ENCODE peak calls at places on chromosomes 2 and 18, in four cellular contexts. One of them, this sample, is unnamed.

GRCh38 chr18:65762556-65762955 is 11.7 kb downstream of the CDH7 start:
- DNase-seq in OCI-LY7: no peak
- DNase-seq in fibroblast of the aortic adventitia: no peak
- DNase-seq in heart right ventricle: no peak
- DNase-seq in this sample: peak

GRCh38 chr2:240149943-240150784 is 9.7 kb upstream of the OTOS start:
- DNase-seq in OCI-LY7: peak
- DNase-seq in fibroblast of the aortic adventitia: peak
- DNase-seq in heart right ventricle: no peak
- DNase-seq in this sample: no peak

GRCh38 chr18:62436636-62437519 is 85.9 kb upstream of the ZCCHC2 start:
- DNase-seq in OCI-LY7: no peak
- DNase-seq in fibroblast of the aortic adventitia: peak
- DNase-seq in heart right ventricle: peak
- DNase-seq in this sample: no peak

GRCh38 chr2:158969162-158969716 is 799 bp downstream of the TANC1 start:
- DNase-seq in OCI-LY7: no peak
- DNase-seq in fibroblast of the aortic adventitia: no peak
- DNase-seq in heart right ventricle: no peak
- DNase-seq in this sample: no peak

GRCh38 chr2:128493880-128494279 is 175.2 kb upstream of the HS6ST1 start:
- DNase-seq in OCI-LY7: no peak
- DNase-seq in fibroblast of the aortic adventitia: no peak
- DNase-seq in heart right ventricle: no peak
- DNase-seq in this sample: no peak

GRCh38 chr2:241157841-241158545 is 7.7 kb downstream of the PPP1R7 start:
- DNase-seq in OCI-LY7: no peak
- DNase-seq in fibroblast of the aortic adventitia: peak
- DNase-seq in heart right ventricle: no peak
- DNase-seq in this sample: no peak

GRCh38 chr2:121335294-121336290 is 50.6 kb upstream of the TFCP2L1 start:
- DNase-seq in OCI-LY7: peak
- DNase-seq in fibroblast of the aortic adventitia: no peak
- DNase-seq in heart right ventricle: no peak
- DNase-seq in this sample: no peak

GRCh38 chr2:139850254-139850890 is 1070.2 kb upstream of the NXPH2 start:
- DNase-seq in OCI-LY7: no peak
- DNase-seq in fibroblast of the aortic adventitia: no peak
- DNase-seq in heart right ventricle: no peak
- DNase-seq in this sample: no peak

GRCh38 chr2:167335627-167336026 is 447.3 kb downstream of the XIRP2 start:
- DNase-seq in OCI-LY7: no peak
- DNase-seq in fibroblast of the aortic adventitia: no peak
- DNase-seq in heart right ventricle: no peak
- DNase-seq in this sample: no peak

GRCh38 chr2:46335404-46335965 is 38.3 kb downstream of the EPAS1 start:
- DNase-seq in OCI-LY7: no peak
- DNase-seq in fibroblast of the aortic adventitia: peak
- DNase-seq in heart right ventricle: no peak
- DNase-seq in this sample: no peak

GRCh38 chr2:177641321-177641720 is 248.7 kb downstream of the AGPS start:
- DNase-seq in OCI-LY7: no peak
- DNase-seq in fibroblast of the aortic adventitia: no peak
- DNase-seq in heart right ventricle: no peak
- DNase-seq in this sample: no peak

GRCh38 chr2:40243581-40243980 is 208.3 kb downstream of the SLC8A1 start:
- DNase-seq in OCI-LY7: no peak
- DNase-seq in fibroblast of the aortic adventitia: peak
- DNase-seq in heart right ventricle: no peak
- DNase-seq in this sample: no peak

GRCh38 chr2:181258761-181259160 is 198.4 kb upstream of the ITGA4 start:
- DNase-seq in OCI-LY7: no peak
- DNase-seq in fibroblast of the aortic adventitia: peak
- DNase-seq in heart right ventricle: no peak
- DNase-seq in this sample: no peak

GRCh38 chr2:231951452-231951851 is 10.1 kb upstream of the DIS3L2 start:
- DNase-seq in OCI-LY7: no peak
- DNase-seq in fibroblast of the aortic adventitia: no peak
- DNase-seq in heart right ventricle: no peak
- DNase-seq in this sample: no peak

GRCh38 chr2:46922049-46922448 is 6.4 kb upstream of the MCFD2 start:
- DNase-seq in OCI-LY7: no peak
- DNase-seq in fibroblast of the aortic adventitia: no peak
- DNase-seq in heart right ventricle: no peak
- DNase-seq in this sample: no peak

GRCh38 chr2:636649-637405 is 40.4 kb downstream of the TMEM18 start:
- DNase-seq in OCI-LY7: peak
- DNase-seq in fibroblast of the aortic adventitia: peak
- DNase-seq in heart right ventricle: peak
- DNase-seq in this sample: peak

GRCh38 chr18:34694611-34695165 is 15.4 kb upstream of the DTNA start:
- DNase-seq in OCI-LY7: no peak
- DNase-seq in fibroblast of the aortic adventitia: peak
- DNase-seq in heart right ventricle: no peak
- DNase-seq in this sample: no peak

GRCh38 chr2:172734711-172735645 is 667 bp upstream of the RAPGEF4 start:
- DNase-seq in OCI-LY7: no peak
- DNase-seq in fibroblast of the aortic adventitia: no peak
- DNase-seq in heart right ventricle: no peak
- DNase-seq in this sample: no peak
- H3K4me3 ChIP-seq in OCI-LY7: no peak
- H3K4me3 ChIP-seq in fibroblast of the aortic adventitia: no peak
- H3K4me3 ChIP-seq in heart right ventricle: no peak
- H3K4me3 ChIP-seq in this sample: peak

GRCh38 chr2:186780701-186781316 is 68.2 kb downstream of the ZSWIM2 start:
- DNase-seq in OCI-LY7: no peak
- DNase-seq in fibroblast of the aortic adventitia: peak
- DNase-seq in heart right ventricle: no peak
- DNase-seq in this sample: peak
- TF ChIP-seq CTCF in OCI-LY7: peak
- TF ChIP-seq CTCF in fibroblast of the aortic adventitia: peak
- TF ChIP-seq CTCF in heart right ventricle: no peak
- TF ChIP-seq CTCF in this sample: peak

GRCh38 chr2:74001781-74002514 is 17.2 kb downstream of the TET3 start:
- DNase-seq in OCI-LY7: peak
- DNase-seq in fibroblast of the aortic adventitia: no peak
- DNase-seq in heart right ventricle: no peak
- DNase-seq in this sample: no peak
- H3K4me3 ChIP-seq in OCI-LY7: peak
- H3K4me3 ChIP-seq in fibroblast of the aortic adventitia: peak
- H3K4me3 ChIP-seq in heart right ventricle: no peak
- H3K4me3 ChIP-seq in this sample: no peak

DNA sequence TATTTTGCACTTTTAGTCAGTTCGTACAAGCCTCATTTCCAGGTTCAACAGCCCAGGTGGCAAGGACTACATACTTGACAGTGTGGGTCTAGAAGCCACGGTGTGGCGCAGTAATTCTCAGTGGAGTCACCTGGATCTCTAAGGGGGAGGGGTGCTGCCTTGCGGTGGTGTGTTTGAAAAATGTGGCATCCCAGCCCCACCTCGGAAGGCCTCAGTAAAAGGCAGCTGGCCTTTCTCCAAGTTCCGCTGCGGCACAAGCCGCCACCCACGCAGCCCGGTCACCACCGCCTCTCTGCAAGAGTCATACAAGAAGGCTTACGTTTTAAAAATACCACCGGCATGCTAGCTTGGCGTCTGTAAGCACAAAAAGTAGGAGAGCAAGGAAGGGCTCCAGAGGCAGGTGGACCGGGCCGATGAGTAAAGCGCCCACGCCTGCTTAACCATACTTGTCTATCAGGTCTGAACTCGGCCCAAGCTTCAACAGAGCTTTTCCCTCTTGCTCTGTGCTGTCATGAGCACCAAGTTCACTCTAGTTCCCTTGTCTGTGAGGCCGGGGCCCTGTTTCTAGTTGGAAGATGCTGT is 49.5 kb downstream of the SPRED2 start:
- DNase-seq in OCI-LY7: peak
- DNase-seq in fibroblast of the aortic adventitia: peak
- DNase-seq in heart right ventricle: peak
- DNase-seq in this sample: no peak
- TF ChIP-seq CTCF in OCI-LY7: peak
- TF ChIP-seq CTCF in fibroblast of the aortic adventitia: no peak
- TF ChIP-seq CTCF in heart right ventricle: no peak
- TF ChIP-seq CTCF in this sample: peak

GRCh38 chr2:174331731-174332606 is 2.8 kb upstream of the SP9 start:
- DNase-seq in OCI-LY7: no peak
- DNase-seq in fibroblast of the aortic adventitia: no peak
- DNase-seq in heart right ventricle: no peak
- DNase-seq in this sample: no peak

GRCh38 chr2:174334278-174334715 is 457 bp upstream of the SP9 start:
- DNase-seq in OCI-LY7: no peak
- DNase-seq in fibroblast of the aortic adventitia: no peak
- DNase-seq in heart right ventricle: no peak
- DNase-seq in this sample: no peak

GRCh38 chr2:174333502-174334277 is 1.1 kb upstream of the SP9 start:
- DNase-seq in OCI-LY7: no peak
- DNase-seq in fibroblast of the aortic adventitia: no peak
- DNase-seq in heart right ventricle: no peak
- DNase-seq in this sample: no peak

GRCh38 chr2:174332607-174333001 is 2.1 kb upstream of the SP9 start:
- DNase-seq in OCI-LY7: no peak
- DNase-seq in fibroblast of the aortic adventitia: no peak
- DNase-seq in heart right ventricle: no peak
- DNase-seq in this sample: no peak

DNA sequence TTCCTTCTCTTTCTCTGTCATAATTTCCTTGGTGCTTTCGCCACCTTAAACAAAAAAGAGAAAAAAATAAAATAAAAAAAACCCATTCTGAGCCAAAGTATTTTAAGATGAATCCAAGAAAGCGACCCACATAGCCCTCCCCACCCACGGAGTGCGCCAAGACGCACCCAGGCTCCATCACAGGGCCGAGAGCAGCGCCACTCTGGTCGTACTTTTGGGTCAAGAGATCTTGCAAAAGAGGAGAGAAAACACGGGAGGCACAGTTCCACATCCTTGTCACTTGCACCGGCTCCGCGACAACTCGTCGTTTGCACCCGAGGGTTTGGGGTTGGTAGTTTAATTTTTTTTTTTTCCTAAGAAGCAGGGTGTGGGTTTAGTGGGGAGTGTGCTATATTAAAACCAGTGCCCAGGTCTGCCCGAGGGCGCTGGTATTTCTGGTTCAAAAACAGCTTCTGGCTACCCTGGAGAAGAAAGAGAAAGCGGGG is 1.7 kb upstream of the SP9 start:
- DNase-seq in OCI-LY7: no peak
- DNase-seq in fibroblast of the aortic adventitia: no peak
- DNase-seq in heart right ventricle: no peak
- DNase-seq in this sample: no peak
- H3K4me3 ChIP-seq in OCI-LY7: no peak
- H3K4me3 ChIP-seq in fibroblast of the aortic adventitia: no peak
- H3K4me3 ChIP-seq in heart right ventricle: no peak
- H3K4me3 ChIP-seq in this sample: no peak

DNA sequence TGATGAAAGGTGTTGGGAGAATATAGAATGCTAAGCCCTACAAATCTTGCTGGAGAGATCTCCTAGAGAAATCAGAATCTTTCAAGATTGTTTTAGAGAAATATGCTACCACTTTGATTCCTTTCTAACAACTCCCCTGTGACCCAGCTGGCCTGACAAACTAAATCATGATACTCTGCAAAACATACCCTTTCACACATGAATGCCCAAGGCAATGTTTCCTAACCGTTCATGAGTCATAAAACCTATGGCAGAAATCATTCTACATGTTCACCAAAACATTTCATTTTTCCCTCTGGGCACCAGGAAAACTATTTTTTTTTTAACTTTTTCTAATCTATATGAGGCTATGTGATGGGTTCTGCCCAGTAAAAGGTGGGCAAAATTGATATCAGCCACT is 77.8 kb upstream of the SETBP1 start:
- DNase-seq in OCI-LY7: no peak
- DNase-seq in fibroblast of the aortic adventitia: no peak
- DNase-seq in heart right ventricle: no peak
- DNase-seq in this sample: no peak
- TF ChIP-seq CTCF in OCI-LY7: no peak
- TF ChIP-seq CTCF in fibroblast of the aortic adventitia: no peak
- TF ChIP-seq CTCF in heart right ventricle: no peak
- TF ChIP-seq CTCF in this sample: no peak

DNA sequence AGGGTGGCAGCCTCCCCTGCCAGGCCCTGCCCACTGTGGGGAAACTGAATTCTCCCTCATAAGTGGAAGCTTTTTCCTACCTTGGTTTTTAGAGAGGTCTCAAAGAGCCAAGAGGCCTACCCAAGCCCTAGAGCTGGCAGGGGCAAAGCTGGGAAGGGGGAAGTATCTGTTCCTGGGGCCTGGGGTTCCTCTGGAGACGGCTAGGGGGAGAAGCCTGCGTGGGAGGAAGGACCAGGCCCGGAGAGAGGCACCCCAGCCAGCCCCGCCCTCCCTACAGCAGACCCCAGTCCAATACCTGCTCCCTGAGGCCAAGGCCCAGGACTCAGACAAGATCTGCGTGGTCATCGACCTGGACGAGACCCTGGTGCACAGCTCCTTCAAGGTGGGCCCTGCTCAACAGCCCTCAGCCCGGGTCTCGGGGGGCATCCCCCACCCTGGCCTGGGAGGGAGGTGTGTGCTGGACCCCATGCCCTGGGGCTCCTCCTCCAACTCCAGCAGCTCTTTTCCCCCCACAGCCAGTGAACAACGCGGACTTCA is 2.2 kb downstream of the CTDSP1 start:
- DNase-seq in OCI-LY7: no peak
- DNase-seq in fibroblast of the aortic adventitia: no peak
- DNase-seq in heart right ventricle: no peak
- DNase-seq in this sample: no peak
- H3K4me3 ChIP-seq in OCI-LY7: peak
- H3K4me3 ChIP-seq in fibroblast of the aortic adventitia: peak
- H3K4me3 ChIP-seq in heart right ventricle: no peak
- H3K4me3 ChIP-seq in this sample: peak